ENCODE peak calls at places on chromosomes 7 and 10, in eight cellular contexts. One of them, this sample, is unnamed.
A peak's percentile ranks its signal among the peaks of the same experiment; 100 is the strongest.

GRCh38 chr10:20492447-20492846 is 404.7 kb downstream of the NEBL start:
- DNase-seq in Peyer's patch: no peak
- DNase-seq in fibroblast of lung: no peak
- DNase-seq in glutamatergic neuron: no peak
- DNase-seq in left ventricle myocardium inferior: no peak
- DNase-seq in CD8-positive, alpha-beta T cell: no peak
- DNase-seq in IMR-90: no peak
- DNase-seq in OCI-LY7: no peak
- DNase-seq in this sample: no peak

GRCh38 chr10:8133146-8133545 is 78.7 kb downstream of the GATA3 start:
- DNase-seq in Peyer's patch: no peak
- DNase-seq in fibroblast of lung: peak; percentile 56
- DNase-seq in glutamatergic neuron: no peak
- DNase-seq in left ventricle myocardium inferior: no peak
- DNase-seq in CD8-positive, alpha-beta T cell: no peak
- DNase-seq in IMR-90: no peak
- DNase-seq in OCI-LY7: no peak
- DNase-seq in this sample: no peak

GRCh38 chr10:78523453-78523852 is 489.8 kb downstream of the RPS24 start:
- DNase-seq in Peyer's patch: no peak
- DNase-seq in fibroblast of lung: no peak
- DNase-seq in glutamatergic neuron: no peak
- DNase-seq in left ventricle myocardium inferior: no peak
- DNase-seq in CD8-positive, alpha-beta T cell: no peak
- DNase-seq in IMR-90: no peak
- DNase-seq in OCI-LY7: no peak
- DNase-seq in this sample: no peak

GRCh38 chr10:23361665-23362064 is 17.1 kb upstream of the C10orf67 start:
- DNase-seq in Peyer's patch: no peak
- DNase-seq in fibroblast of lung: no peak
- DNase-seq in glutamatergic neuron: no peak
- DNase-seq in left ventricle myocardium inferior: no peak
- DNase-seq in CD8-positive, alpha-beta T cell: no peak
- DNase-seq in IMR-90: no peak
- DNase-seq in OCI-LY7: no peak
- DNase-seq in this sample: no peak

GRCh38 chr10:77351386-77351785 is 286.2 kb downstream of the KCNMA1 start:
- DNase-seq in Peyer's patch: no peak
- DNase-seq in fibroblast of lung: peak; percentile 53
- DNase-seq in glutamatergic neuron: no peak
- DNase-seq in left ventricle myocardium inferior: no peak
- DNase-seq in CD8-positive, alpha-beta T cell: no peak
- DNase-seq in IMR-90: peak; percentile 79
- DNase-seq in OCI-LY7: no peak
- DNase-seq in this sample: no peak

GRCh38 chr10:25465582-25466372 is 291.0 kb downstream of the GPR158 start:
- DNase-seq in Peyer's patch: no peak
- DNase-seq in fibroblast of lung: no peak
- DNase-seq in glutamatergic neuron: no peak
- DNase-seq in left ventricle myocardium inferior: no peak
- DNase-seq in CD8-positive, alpha-beta T cell: no peak
- DNase-seq in IMR-90: no peak
- DNase-seq in OCI-LY7: no peak
- DNase-seq in this sample: no peak

GRCh38 chr7:5773661-5774086 is 7.8 kb downstream of the RNF216 start:
- DNase-seq in Peyer's patch: no peak
- DNase-seq in fibroblast of lung: peak; percentile 98
- DNase-seq in glutamatergic neuron: no peak
- DNase-seq in left ventricle myocardium inferior: no peak
- DNase-seq in CD8-positive, alpha-beta T cell: peak; percentile 26
- DNase-seq in IMR-90: peak; percentile 89
- DNase-seq in OCI-LY7: no peak
- DNase-seq in this sample: no peak

GRCh38 chr7:13792208-13792607 is 197.3 kb downstream of the ETV1 start:
- DNase-seq in Peyer's patch: no peak
- DNase-seq in fibroblast of lung: no peak
- DNase-seq in glutamatergic neuron: no peak
- DNase-seq in left ventricle myocardium inferior: no peak
- DNase-seq in CD8-positive, alpha-beta T cell: no peak
- DNase-seq in IMR-90: no peak
- DNase-seq in OCI-LY7: no peak
- DNase-seq in this sample: no peak

GRCh38 chr7:84336303-84336702 is 141.7 kb upstream of the SEMA3A start:
- DNase-seq in Peyer's patch: no peak
- DNase-seq in fibroblast of lung: peak; percentile 89
- DNase-seq in glutamatergic neuron: no peak
- DNase-seq in left ventricle myocardium inferior: no peak
- DNase-seq in CD8-positive, alpha-beta T cell: no peak
- DNase-seq in IMR-90: peak; percentile 88
- DNase-seq in OCI-LY7: no peak
- DNase-seq in this sample: no peak

GRCh38 chr10:73906524-73907447 is 4.1 kb upstream of the PLAU start:
- DNase-seq in Peyer's patch: peak; percentile 66
- DNase-seq in fibroblast of lung: peak; percentile 99
- DNase-seq in glutamatergic neuron: peak; percentile 45
- DNase-seq in left ventricle myocardium inferior: peak; percentile 69
- DNase-seq in CD8-positive, alpha-beta T cell: no peak
- DNase-seq in IMR-90: peak; percentile 100
- DNase-seq in OCI-LY7: no peak
- DNase-seq in this sample: peak; percentile 32

GRCh38 chr10:100972904-100973535 is 3.7 kb downstream of the SEMA4G start:
- DNase-seq in Peyer's patch: no peak
- DNase-seq in fibroblast of lung: no peak
- DNase-seq in glutamatergic neuron: no peak
- DNase-seq in left ventricle myocardium inferior: no peak
- DNase-seq in CD8-positive, alpha-beta T cell: no peak
- DNase-seq in IMR-90: no peak
- DNase-seq in OCI-LY7: no peak
- DNase-seq in this sample: no peak

GRCh38 chr10:68982389-68982788 is 6.2 kb upstream of the KIFBP start:
- DNase-seq in Peyer's patch: no peak
- DNase-seq in fibroblast of lung: no peak
- DNase-seq in glutamatergic neuron: no peak
- DNase-seq in left ventricle myocardium inferior: no peak
- DNase-seq in CD8-positive, alpha-beta T cell: no peak
- DNase-seq in IMR-90: no peak
- DNase-seq in OCI-LY7: no peak
- DNase-seq in this sample: no peak

GRCh38 chr10:23918839-23919238 is 290.1 kb upstream of the KIAA1217 start:
- DNase-seq in Peyer's patch: no peak
- DNase-seq in fibroblast of lung: peak; percentile 9
- DNase-seq in glutamatergic neuron: no peak
- DNase-seq in left ventricle myocardium inferior: no peak
- DNase-seq in CD8-positive, alpha-beta T cell: no peak
- DNase-seq in IMR-90: no peak
- DNase-seq in OCI-LY7: no peak
- DNase-seq in this sample: no peak

GRCh38 chr10:118968071-118968470 is 61.4 kb upstream of the NANOS1 start:
- DNase-seq in Peyer's patch: no peak
- DNase-seq in fibroblast of lung: no peak
- DNase-seq in glutamatergic neuron: no peak
- DNase-seq in left ventricle myocardium inferior: no peak
- DNase-seq in CD8-positive, alpha-beta T cell: no peak
- DNase-seq in IMR-90: no peak
- DNase-seq in OCI-LY7: no peak
- DNase-seq in this sample: no peak

GRCh38 chr10:111481271-111482073 is 404.6 kb downstream of the ADRA2A start:
- DNase-seq in Peyer's patch: no peak
- DNase-seq in fibroblast of lung: peak; percentile 54
- DNase-seq in glutamatergic neuron: no peak
- DNase-seq in left ventricle myocardium inferior: no peak
- DNase-seq in CD8-positive, alpha-beta T cell: no peak
- DNase-seq in IMR-90: no peak
- DNase-seq in OCI-LY7: no peak
- DNase-seq in this sample: no peak

GRCh38 chr7:73974948-73975926 is 52.7 kb upstream of the ELN start:
- DNase-seq in Peyer's patch: peak; percentile 24
- DNase-seq in fibroblast of lung: no peak
- DNase-seq in glutamatergic neuron: no peak
- DNase-seq in left ventricle myocardium inferior: no peak
- DNase-seq in CD8-positive, alpha-beta T cell: no peak
- DNase-seq in IMR-90: no peak
- DNase-seq in OCI-LY7: no peak
- DNase-seq in this sample: no peak

GRCh38 chr10:89245802-89246201 is 5.8 kb downstream of the LIPA start:
- DNase-seq in Peyer's patch: no peak
- DNase-seq in fibroblast of lung: no peak
- DNase-seq in glutamatergic neuron: no peak
- DNase-seq in left ventricle myocardium inferior: no peak
- DNase-seq in CD8-positive, alpha-beta T cell: no peak
- DNase-seq in IMR-90: no peak
- DNase-seq in OCI-LY7: no peak
- DNase-seq in this sample: no peak

GRCh38 chr7:135584362-135585353 is 26.9 kb downstream of the NUP205 start:
- DNase-seq in Peyer's patch: no peak
- DNase-seq in fibroblast of lung: peak; percentile 23
- DNase-seq in glutamatergic neuron: no peak
- DNase-seq in left ventricle myocardium inferior: no peak
- DNase-seq in CD8-positive, alpha-beta T cell: no peak
- DNase-seq in IMR-90: peak; percentile 62
- DNase-seq in OCI-LY7: no peak
- DNase-seq in this sample: no peak
- TF ChIP-seq CTCF in Peyer's patch: no peak
- TF ChIP-seq CTCF in fibroblast of lung: no peak
- TF ChIP-seq CTCF in glutamatergic neuron: no peak
- TF ChIP-seq CTCF in left ventricle myocardium inferior: no peak
- TF ChIP-seq CTCF in CD8-positive, alpha-beta T cell: no peak
- TF ChIP-seq CTCF in IMR-90: no peak
- TF ChIP-seq CTCF in OCI-LY7: no peak
- TF ChIP-seq CTCF in this sample: no peak

DNA sequence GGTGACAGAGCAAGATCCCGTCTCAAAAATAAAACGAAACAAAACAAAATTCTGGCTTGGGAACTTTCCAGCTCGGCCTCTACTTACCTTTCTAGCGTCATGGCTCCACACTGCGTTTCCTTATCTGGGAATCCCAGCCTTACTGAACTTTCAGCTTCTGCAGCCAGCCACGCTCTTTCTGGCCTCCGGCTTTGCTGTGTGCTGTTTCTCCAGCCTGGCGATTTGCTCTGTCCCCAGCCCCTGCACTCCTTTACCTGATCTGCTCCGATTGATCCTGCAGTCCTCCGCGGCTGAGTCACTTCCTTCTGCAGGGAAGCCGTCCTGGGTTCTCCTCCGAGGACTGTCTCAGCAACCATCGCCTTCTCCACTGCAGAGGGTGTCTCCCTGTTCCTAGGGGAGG is 71.0 kb upstream of the FAM171A1 start:
- DNase-seq in Peyer's patch: no peak
- DNase-seq in fibroblast of lung: no peak
- DNase-seq in glutamatergic neuron: no peak
- DNase-seq in left ventricle myocardium inferior: no peak
- DNase-seq in CD8-positive, alpha-beta T cell: no peak
- DNase-seq in IMR-90: no peak
- DNase-seq in OCI-LY7: no peak
- DNase-seq in this sample: no peak
- TF ChIP-seq CTCF in Peyer's patch: no peak
- TF ChIP-seq CTCF in fibroblast of lung: no peak
- TF ChIP-seq CTCF in glutamatergic neuron: no peak
- TF ChIP-seq CTCF in left ventricle myocardium inferior: no peak
- TF ChIP-seq CTCF in CD8-positive, alpha-beta T cell: no peak
- TF ChIP-seq CTCF in IMR-90: no peak
- TF ChIP-seq CTCF in OCI-LY7: no peak
- TF ChIP-seq CTCF in this sample: no peak

GRCh38 chr10:37937864-37938263 is 38.6 kb downstream of the ZNF25 start:
- DNase-seq in Peyer's patch: no peak
- DNase-seq in fibroblast of lung: no peak
- DNase-seq in glutamatergic neuron: no peak
- DNase-seq in left ventricle myocardium inferior: no peak
- DNase-seq in CD8-positive, alpha-beta T cell: no peak
- DNase-seq in IMR-90: no peak
- DNase-seq in OCI-LY7: no peak
- DNase-seq in this sample: no peak
- TF ChIP-seq CTCF in Peyer's patch: no peak
- TF ChIP-seq CTCF in fibroblast of lung: no peak
- TF ChIP-seq CTCF in glutamatergic neuron: no peak
- TF ChIP-seq CTCF in left ventricle myocardium inferior: no peak
- TF ChIP-seq CTCF in CD8-positive, alpha-beta T cell: no peak
- TF ChIP-seq CTCF in IMR-90: no peak
- TF ChIP-seq CTCF in OCI-LY7: no peak
- TF ChIP-seq CTCF in this sample: no peak

GRCh38 chr7:150753239-150753638 is 16.0 kb downstream of the GIMAP5 start:
- DNase-seq in Peyer's patch: no peak
- DNase-seq in fibroblast of lung: no peak
- DNase-seq in glutamatergic neuron: no peak
- DNase-seq in left ventricle myocardium inferior: no peak
- DNase-seq in CD8-positive, alpha-beta T cell: no peak
- DNase-seq in IMR-90: no peak
- DNase-seq in OCI-LY7: no peak
- DNase-seq in this sample: no peak

GRCh38 chr7:150755473-150756099 is 18.4 kb downstream of the GIMAP5 start:
- DNase-seq in Peyer's patch: peak; percentile 78
- DNase-seq in fibroblast of lung: no peak
- DNase-seq in glutamatergic neuron: no peak
- DNase-seq in left ventricle myocardium inferior: no peak
- DNase-seq in CD8-positive, alpha-beta T cell: peak; percentile 75
- DNase-seq in IMR-90: no peak
- DNase-seq in OCI-LY7: no peak
- DNase-seq in this sample: no peak

GRCh38 chr7:150754950-150755349 is 17.7 kb downstream of the GIMAP5 start:
- DNase-seq in Peyer's patch: no peak
- DNase-seq in fibroblast of lung: no peak
- DNase-seq in glutamatergic neuron: no peak
- DNase-seq in left ventricle myocardium inferior: no peak
- DNase-seq in CD8-positive, alpha-beta T cell: no peak
- DNase-seq in IMR-90: no peak
- DNase-seq in OCI-LY7: no peak
- DNase-seq in this sample: no peak

GRCh38 chr7:150751702-150752101 is 14.5 kb downstream of the GIMAP5 start:
- DNase-seq in Peyer's patch: no peak
- DNase-seq in fibroblast of lung: no peak
- DNase-seq in glutamatergic neuron: no peak
- DNase-seq in left ventricle myocardium inferior: no peak
- DNase-seq in CD8-positive, alpha-beta T cell: no peak
- DNase-seq in IMR-90: no peak
- DNase-seq in OCI-LY7: no peak
- DNase-seq in this sample: no peak

DNA sequence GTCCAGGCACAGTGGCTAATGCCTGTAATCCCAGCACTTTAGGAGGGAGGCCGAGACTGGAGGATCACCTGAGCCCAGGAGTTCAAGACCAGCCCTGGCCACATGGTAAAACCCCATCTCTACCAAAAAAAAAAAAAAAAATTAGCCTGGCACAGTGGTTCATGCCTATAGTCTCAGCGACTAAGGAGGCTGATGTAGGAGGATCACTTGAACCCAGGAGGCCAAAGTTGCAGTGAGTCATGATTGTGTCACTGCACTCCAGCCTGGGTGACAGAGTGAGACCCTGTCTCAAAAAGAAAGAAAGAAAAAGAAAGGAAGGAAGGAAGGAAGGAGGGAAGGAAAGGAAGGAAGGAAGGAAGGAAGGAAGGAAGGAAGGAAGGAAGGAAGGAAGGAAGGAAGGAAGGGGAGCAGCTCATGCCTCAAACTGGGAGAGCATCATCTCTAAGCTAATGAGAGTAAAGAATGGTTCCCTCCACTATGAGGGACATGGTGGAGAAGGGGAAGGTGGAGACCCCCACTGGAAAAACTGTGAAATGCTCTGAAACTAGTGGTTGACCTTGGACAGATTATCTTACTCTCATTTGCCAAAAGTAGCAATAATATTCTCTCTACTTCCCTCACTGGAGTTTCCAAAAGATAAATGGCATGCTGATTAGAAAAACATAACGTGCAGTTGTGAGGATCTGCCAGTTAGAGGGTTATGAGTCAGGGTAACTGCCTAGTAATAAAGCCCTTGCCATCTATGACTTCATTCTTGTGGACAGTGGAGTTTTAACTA is 16.8 kb downstream of the GIMAP5 start:
- DNase-seq in Peyer's patch: no peak
- DNase-seq in fibroblast of lung: no peak
- DNase-seq in glutamatergic neuron: no peak
- DNase-seq in left ventricle myocardium inferior: no peak
- DNase-seq in CD8-positive, alpha-beta T cell: no peak
- DNase-seq in IMR-90: no peak
- DNase-seq in OCI-LY7: peak; percentile 21
- DNase-seq in this sample: peak; percentile 11
- TF ChIP-seq CTCF in Peyer's patch: no peak
- TF ChIP-seq CTCF in fibroblast of lung: no peak
- TF ChIP-seq CTCF in glutamatergic neuron: peak; percentile 28
- TF ChIP-seq CTCF in left ventricle myocardium inferior: peak; percentile 38
- TF ChIP-seq CTCF in CD8-positive, alpha-beta T cell: no peak
- TF ChIP-seq CTCF in IMR-90: peak; percentile 9
- TF ChIP-seq CTCF in OCI-LY7: peak; percentile 74
- TF ChIP-seq CTCF in this sample: peak; percentile 44